ENCODE peak calls at places on chromosomes 1 and 21, in ten cellular contexts. One of them, this sample, is unnamed.

GRCh38 chr1:207753611-207754010 is 1.8 kb downstream of the CD46 start:
- DNase-seq in HS-5: no peak
- DNase-seq in CD8-positive, alpha-beta T cell: no peak
- DNase-seq in IMR-90: no peak
- DNase-seq in esophagus squamous epithelium: no peak
- DNase-seq in substantia nigra: no peak
- DNase-seq in lower lobe of right lung: no peak
- DNase-seq in activated B cell treated with CpG ODN at 0.5 μM for 24 hours: no peak
- DNase-seq in activated CD4-positive, alpha-beta T cell treated with anti-CD3 and anti-CD28 coated beads for 1 hour: no peak
- DNase-seq in left cardiac atrium: no peak
- DNase-seq in this sample: no peak

GRCh38 chr1:68551459-68551858 is 54.6 kb upstream of the DEPDC1 start:
- DNase-seq in HS-5: no peak
- DNase-seq in CD8-positive, alpha-beta T cell: no peak
- DNase-seq in IMR-90: no peak
- DNase-seq in esophagus squamous epithelium: no peak
- DNase-seq in substantia nigra: no peak
- DNase-seq in lower lobe of right lung: no peak
- DNase-seq in activated B cell treated with CpG ODN at 0.5 μM for 24 hours: no peak
- DNase-seq in activated CD4-positive, alpha-beta T cell treated with anti-CD3 and anti-CD28 coated beads for 1 hour: no peak
- DNase-seq in left cardiac atrium: no peak
- DNase-seq in this sample: no peak

GRCh38 chr1:182460550-182460951 is 10.6 kb downstream of the RGSL1 start:
- DNase-seq in HS-5: no peak
- DNase-seq in CD8-positive, alpha-beta T cell: no peak
- DNase-seq in IMR-90: peak; percentile 11
- DNase-seq in esophagus squamous epithelium: no peak
- DNase-seq in substantia nigra: no peak
- DNase-seq in lower lobe of right lung: no peak
- DNase-seq in activated B cell treated with CpG ODN at 0.5 μM for 24 hours: no peak
- DNase-seq in activated CD4-positive, alpha-beta T cell treated with anti-CD3 and anti-CD28 coated beads for 1 hour: no peak
- DNase-seq in left cardiac atrium: no peak
- DNase-seq in this sample: no peak

GRCh38 chr1:8024329-8024728 is 1.8 kb downstream of the ERRFI1 start:
- DNase-seq in HS-5: no peak
- DNase-seq in CD8-positive, alpha-beta T cell: no peak
- DNase-seq in IMR-90: no peak
- DNase-seq in esophagus squamous epithelium: no peak
- DNase-seq in substantia nigra: no peak
- DNase-seq in lower lobe of right lung: no peak
- DNase-seq in activated B cell treated with CpG ODN at 0.5 μM for 24 hours: no peak
- DNase-seq in activated CD4-positive, alpha-beta T cell treated with anti-CD3 and anti-CD28 coated beads for 1 hour: no peak
- DNase-seq in left cardiac atrium: no peak
- DNase-seq in this sample: no peak

GRCh38 chr1:29607236-29607635 is 370.9 kb downstream of the PTPRU start:
- DNase-seq in HS-5: no peak
- DNase-seq in CD8-positive, alpha-beta T cell: no peak
- DNase-seq in IMR-90: no peak
- DNase-seq in esophagus squamous epithelium: no peak
- DNase-seq in substantia nigra: no peak
- DNase-seq in lower lobe of right lung: no peak
- DNase-seq in activated B cell treated with CpG ODN at 0.5 μM for 24 hours: no peak
- DNase-seq in activated CD4-positive, alpha-beta T cell treated with anti-CD3 and anti-CD28 coated beads for 1 hour: no peak
- DNase-seq in left cardiac atrium: no peak
- DNase-seq in this sample: no peak

GRCh38 chr1:163596541-163597258 is 274.9 kb downstream of the NUF2 start:
- DNase-seq in HS-5: no peak
- DNase-seq in CD8-positive, alpha-beta T cell: no peak
- DNase-seq in IMR-90: no peak
- DNase-seq in esophagus squamous epithelium: no peak
- DNase-seq in substantia nigra: no peak
- DNase-seq in lower lobe of right lung: no peak
- DNase-seq in activated B cell treated with CpG ODN at 0.5 μM for 24 hours: no peak
- DNase-seq in activated CD4-positive, alpha-beta T cell treated with anti-CD3 and anti-CD28 coated beads for 1 hour: no peak
- DNase-seq in left cardiac atrium: no peak
- DNase-seq in this sample: no peak

GRCh38 chr1:184297244-184297750 is 89.5 kb upstream of the C1orf21 start:
- DNase-seq in HS-5: no peak
- DNase-seq in CD8-positive, alpha-beta T cell: no peak
- DNase-seq in IMR-90: no peak
- DNase-seq in esophagus squamous epithelium: no peak
- DNase-seq in substantia nigra: no peak
- DNase-seq in lower lobe of right lung: no peak
- DNase-seq in activated B cell treated with CpG ODN at 0.5 μM for 24 hours: no peak
- DNase-seq in activated CD4-positive, alpha-beta T cell treated with anti-CD3 and anti-CD28 coated beads for 1 hour: no peak
- DNase-seq in left cardiac atrium: no peak
- DNase-seq in this sample: no peak

GRCh38 chr1:8396912-8397406 is 79.0 kb downstream of the SLC45A1 start:
- DNase-seq in HS-5: peak; percentile 97
- DNase-seq in CD8-positive, alpha-beta T cell: no peak
- DNase-seq in IMR-90: peak; percentile 99
- DNase-seq in esophagus squamous epithelium: no peak
- DNase-seq in substantia nigra: no peak
- DNase-seq in lower lobe of right lung: no peak
- DNase-seq in activated B cell treated with CpG ODN at 0.5 μM for 24 hours: no peak
- DNase-seq in activated CD4-positive, alpha-beta T cell treated with anti-CD3 and anti-CD28 coated beads for 1 hour: no peak
- DNase-seq in left cardiac atrium: peak; percentile 52
- DNase-seq in this sample: no peak

GRCh38 chr21:16320110-16320509 is 590.3 kb downstream of the USP25 start:
- DNase-seq in HS-5: no peak
- DNase-seq in CD8-positive, alpha-beta T cell: no peak
- DNase-seq in IMR-90: no peak
- DNase-seq in esophagus squamous epithelium: no peak
- DNase-seq in substantia nigra: no peak
- DNase-seq in lower lobe of right lung: no peak
- DNase-seq in activated B cell treated with CpG ODN at 0.5 μM for 24 hours: no peak
- DNase-seq in activated CD4-positive, alpha-beta T cell treated with anti-CD3 and anti-CD28 coated beads for 1 hour: no peak
- DNase-seq in left cardiac atrium: no peak
- DNase-seq in this sample: no peak

GRCh38 chr1:21340230-21340564 is 49.9 kb upstream of the ECE1 start:
- DNase-seq in HS-5: no peak
- DNase-seq in CD8-positive, alpha-beta T cell: no peak
- DNase-seq in IMR-90: no peak
- DNase-seq in esophagus squamous epithelium: no peak
- DNase-seq in substantia nigra: no peak
- DNase-seq in lower lobe of right lung: peak; percentile 67
- DNase-seq in activated B cell treated with CpG ODN at 0.5 μM for 24 hours: no peak
- DNase-seq in activated CD4-positive, alpha-beta T cell treated with anti-CD3 and anti-CD28 coated beads for 1 hour: no peak
- DNase-seq in left cardiac atrium: peak; percentile 66
- DNase-seq in this sample: no peak